ENCODE peak calls at places on chromosomes 11 and 22, in seven cellular contexts. K is T-helper 1 cell; T is T follicular helper cell; Q is LoVo; U is activated T-cell treated with anti-CD3 and anti-CD28 coated beads, Interleukin-2, amount 50 U/mL, for 1 hour; F is activated naive CD4-positive, alpha-beta T cell treated with anti-CD3 and anti-CD28 coated beads, Interleukin-2, amount 50 U/mL, for 16 hours; R is renal cortical epithelial cell. M is an unnamed sample.

GRCh38 chr22:42937164-42937854 is 77.6 kb downstream of the PACSIN2 start:
- DNase-seq in K (peak), T (no peak), Q (peak), U (no peak), F (peak), R (peak), M (peak)

GRCh38 chr22:25032066-25032465 is 79.5 kb downstream of the KIAA1671 start:
- DNase-seq in K (no peak), T (no peak), Q (no peak), U (no peak), F (no peak), R (no peak), M (no peak)

GRCh38 chr11:32510039-32510438 is 73.6 kb upstream of the EIF3M start:
- DNase-seq in K (no peak), T (no peak), Q (no peak), U (no peak), F (no peak), R (no peak), M (no peak)

GRCh38 chr22:35525687-35526332 is 14.8 kb upstream of the RASD2 start:
- DNase-seq in K (no peak), T (no peak), Q (no peak), U (no peak), F (no peak), R (no peak), M (no peak)

GRCh38 chr11:68003846-68004550 is at the start of gene UNC93B1:
- DNase-seq in K (peak), T (peak), Q (peak), U (peak), F (peak), R (peak), M (peak)

GRCh38 chr11:36000616-36001190 is 56.8 kb downstream of the LDLRAD3 start:
- DNase-seq in K (no peak), T (no peak), Q (no peak), U (no peak), F (no peak), R (no peak), M (no peak)

GRCh38 chr11:74701351-74701750 is 29.9 kb downstream of the CHRDL2 start:
- DNase-seq in K (no peak), T (no peak), Q (no peak), U (no peak), F (no peak), R (no peak), M (no peak)

GRCh38 chr11:76577199-76577920 is 93.2 kb downstream of the LRRC32 start:
- DNase-seq in K (no peak), T (no peak), Q (peak), U (no peak), F (no peak), R (peak), M (no peak)

GRCh38 chr11:69939551-69940245 is 120.5 kb upstream of the FGF3 start:
- DNase-seq in K (no peak), T (no peak), Q (no peak), U (no peak), F (peak), R (no peak), M (peak)

GRCh38 chr11:19281555-19281954 is 40.8 kb upstream of the E2F8 start:
- DNase-seq in K (no peak), T (no peak), Q (no peak), U (no peak), F (no peak), R (no peak), M (no peak)

GRCh38 chr11:289706-290620 is 1.0 kb downstream of the PGGHG start:
- DNase-seq in K (no peak), T (no peak), Q (no peak), U (peak), F (no peak), R (no peak), M (no peak)

GRCh38 chr11:64892411-64892831 is 14.0 kb upstream of the EHD1 start:
- DNase-seq in K (no peak), T (no peak), Q (peak), U (no peak), F (no peak), R (no peak), M (no peak)

GRCh38 chr11:131894615-131895544 is 524.5 kb downstream of the NTM start:
- DNase-seq in K (no peak), T (no peak), Q (no peak), U (no peak), F (no peak), R (no peak), M (no peak)

GRCh38 chr22:44676441-44677298 is 25.3 kb upstream of the PRR5 start:
- DNase-seq in K (no peak), T (no peak), Q (peak), U (no peak), F (no peak), R (peak), M (no peak)

GRCh38 chr11:14347991-14348390 is 11.0 kb downstream of the RRAS2 start:
- DNase-seq in K (no peak), T (no peak), Q (no peak), U (no peak), F (no peak), R (no peak), M (no peak)

GRCh38 chr22:24201681-24202590 is 20.6 kb downstream of the SUSD2 start:
- DNase-seq in K (no peak), T (no peak), Q (no peak), U (no peak), F (no peak), R (no peak), M (no peak)

GRCh38 chr11:95502522-95502921 is 271.5 kb upstream of the SESN3 start:
- DNase-seq in K (no peak), T (no peak), Q (no peak), U (no peak), F (no peak), R (no peak), M (no peak)